ENCODE peak calls at places on chromosomes 4 and X, in six cellular contexts. One of them, this sample, is unnamed.

GRCh38 chr4:150722908-150723362 is 141.0 kb downstream of the MAB21L2 start:
- DNase-seq in IMR-90: no peak
- DNase-seq in trophoblast cell: no peak
- DNase-seq in neuronal stem cell: no peak
- DNase-seq in mesenchymal stem cell: peak; percentile 16
- DNase-seq in H9: peak; percentile 38
- DNase-seq in this sample: no peak

GRCh38 chr4:79317711-79318110 is 8.2 kb downstream of the NAA11 start:
- DNase-seq in H9: no peak
- DNase-seq in trophoblast cell: no peak
- DNase-seq in neuronal stem cell: no peak
- DNase-seq in IMR-90: no peak
- DNase-seq in mesenchymal stem cell: no peak
- DNase-seq in this sample: no peak

GRCh38 chrX:122094611-122095010 is 1047.2 kb downstream of the GLUD2 start:
- DNase-seq in IMR-90: no peak
- DNase-seq in neuronal stem cell: no peak
- DNase-seq in mesenchymal stem cell: no peak
- DNase-seq in H9: no peak
- DNase-seq in trophoblast cell: no peak
- DNase-seq in this sample: no peak

GRCh38 chr4:27684501-27685077 is 823.9 kb downstream of the STIM2 start:
- DNase-seq in mesenchymal stem cell: peak; percentile 50
- DNase-seq in H9: peak; percentile 62
- DNase-seq in neuronal stem cell: peak; percentile 56
- DNase-seq in trophoblast cell: peak; percentile 35
- DNase-seq in IMR-90: peak; percentile 42
- DNase-seq in this sample: peak; percentile 72

GRCh38 chrX:111411591-111412371 is at the start of gene DCX:
- DNase-seq in IMR-90: no peak
- DNase-seq in H9: peak; percentile 40
- DNase-seq in neuronal stem cell: no peak
- DNase-seq in mesenchymal stem cell: no peak
- DNase-seq in trophoblast cell: no peak
- DNase-seq in this sample: no peak

GRCh38 chr4:119729815-119730643 is 101.4 kb upstream of the PDE5A start:
- DNase-seq in IMR-90: peak; percentile 98
- DNase-seq in H9: no peak
- DNase-seq in neuronal stem cell: no peak
- DNase-seq in mesenchymal stem cell: peak; percentile 90
- DNase-seq in trophoblast cell: peak; percentile 83
- DNase-seq in this sample: no peak

GRCh38 chr4:6470502-6471302 is 1.7 kb downstream of the PPP2R2C start:
- DNase-seq in trophoblast cell: no peak
- DNase-seq in mesenchymal stem cell: peak; percentile 13
- DNase-seq in neuronal stem cell: no peak
- DNase-seq in IMR-90: peak; percentile 7
- DNase-seq in H9: peak; percentile 44
- DNase-seq in this sample: no peak

GRCh38 chr4:80619070-80619674 is 283.6 kb downstream of the CFAP299 start:
- DNase-seq in neuronal stem cell: no peak
- DNase-seq in H9: no peak
- DNase-seq in trophoblast cell: no peak
- DNase-seq in mesenchymal stem cell: no peak
- DNase-seq in IMR-90: no peak
- DNase-seq in this sample: no peak

GRCh38 chrX:71532078-71532752 is 689 bp upstream of the OGT start:
- DNase-seq in neuronal stem cell: no peak
- DNase-seq in trophoblast cell: peak; percentile 41
- DNase-seq in H9: no peak
- DNase-seq in IMR-90: peak; percentile 66
- DNase-seq in mesenchymal stem cell: peak; percentile 83
- DNase-seq in this sample: no peak

GRCh38 chr4:93384211-93384610 is 444.3 kb upstream of the ATOH1 start:
- DNase-seq in trophoblast cell: no peak
- DNase-seq in mesenchymal stem cell: peak; percentile 5
- DNase-seq in neuronal stem cell: no peak
- DNase-seq in H9: no peak
- DNase-seq in IMR-90: peak; percentile 67
- DNase-seq in this sample: no peak

GRCh38 chr4:151012836-151013235 is 2.2 kb downstream of the LRBA start:
- DNase-seq in H9: no peak
- DNase-seq in mesenchymal stem cell: no peak
- DNase-seq in trophoblast cell: peak; percentile 27
- DNase-seq in IMR-90: no peak
- DNase-seq in neuronal stem cell: no peak
- DNase-seq in this sample: no peak

GRCh38 chr4:95867919-95868318 is 28.0 kb downstream of the PDHA2 start:
- DNase-seq in neuronal stem cell: no peak
- DNase-seq in trophoblast cell: no peak
- DNase-seq in mesenchymal stem cell: peak; percentile 26
- DNase-seq in IMR-90: no peak
- DNase-seq in H9: no peak
- DNase-seq in this sample: no peak

DNA sequence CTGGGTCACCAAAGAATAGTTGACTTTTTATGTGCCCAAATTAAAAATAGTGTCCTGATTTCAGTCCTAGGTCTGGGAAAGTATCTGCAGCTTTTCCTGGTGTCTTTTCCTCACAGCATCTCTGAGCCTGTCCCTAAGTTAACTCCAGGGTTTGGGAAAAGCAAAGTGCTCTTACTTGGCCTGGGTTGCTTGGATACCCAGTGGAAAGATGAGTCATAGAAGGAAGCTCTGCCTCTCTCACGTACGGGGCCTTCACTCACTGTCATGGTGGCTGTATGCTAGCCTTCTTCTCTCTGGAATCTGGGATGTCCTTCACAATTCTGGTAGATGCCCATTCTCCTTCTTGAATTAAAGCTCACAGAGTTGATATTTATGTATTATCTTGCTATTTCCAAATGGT is 607.3 kb downstream of the ANKRD50 start:
- DNase-seq in neuronal stem cell: no peak
- DNase-seq in mesenchymal stem cell: peak; percentile 85
- DNase-seq in H9: no peak
- DNase-seq in IMR-90: peak; percentile 22
- DNase-seq in trophoblast cell: no peak
- DNase-seq in this sample: no peak
- H4K91ac ChIP-seq in neuronal stem cell: no peak overlapping the region
- H4K91ac ChIP-seq in mesenchymal stem cell: no peak overlapping the region
- H4K91ac ChIP-seq in H9: no peak overlapping the region
- H4K91ac ChIP-seq in IMR-90: no peak overlapping the region
- H4K91ac ChIP-seq in trophoblast cell: no peak overlapping the region
- H4K91ac ChIP-seq in this sample: no peak overlapping the region

DNA sequence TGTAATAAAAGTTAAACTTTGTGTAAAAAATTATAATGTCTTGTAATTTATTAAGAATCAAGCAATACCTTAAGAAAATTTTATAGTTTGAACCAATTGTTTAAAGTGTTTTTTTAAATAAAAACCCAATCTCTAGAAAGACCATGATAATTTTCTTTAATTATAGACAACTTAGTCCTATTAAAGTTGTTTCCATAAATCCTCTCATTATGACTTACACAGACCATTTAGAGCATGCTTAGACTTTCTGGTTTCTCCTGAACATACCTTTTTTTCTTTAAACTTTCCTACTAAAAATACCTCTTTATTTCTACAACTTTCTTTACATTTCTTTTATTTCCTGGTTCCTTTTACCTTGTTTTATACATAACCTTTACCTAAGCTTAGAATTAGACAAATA is 837.4 kb downstream of the PCDH19 start:
- DNase-seq in H9: no peak
- DNase-seq in IMR-90: no peak
- DNase-seq in mesenchymal stem cell: no peak
- DNase-seq in neuronal stem cell: no peak
- DNase-seq in trophoblast cell: no peak
- DNase-seq in this sample: no peak
- H4K91ac ChIP-seq in H9: no peak overlapping the region
- H4K91ac ChIP-seq in IMR-90: no peak overlapping the region
- H4K91ac ChIP-seq in mesenchymal stem cell: no peak overlapping the region
- H4K91ac ChIP-seq in neuronal stem cell: no peak overlapping the region
- H4K91ac ChIP-seq in trophoblast cell: no peak overlapping the region
- H4K91ac ChIP-seq in this sample: no peak overlapping the region

GRCh38 chrX:132444936-132445335 is 43.9 kb downstream of the MBNL3 start:
- DNase-seq in trophoblast cell: no peak
- DNase-seq in H9: no peak
- DNase-seq in mesenchymal stem cell: no peak
- DNase-seq in neuronal stem cell: no peak
- DNase-seq in IMR-90: no peak
- DNase-seq in this sample: no peak
- H4K91ac ChIP-seq in trophoblast cell: no peak overlapping the region
- H4K91ac ChIP-seq in H9: no peak overlapping the region
- H4K91ac ChIP-seq in mesenchymal stem cell: no peak overlapping the region
- H4K91ac ChIP-seq in neuronal stem cell: no peak overlapping the region
- H4K91ac ChIP-seq in IMR-90: no peak overlapping the region
- H4K91ac ChIP-seq in this sample: no peak overlapping the region

GRCh38 chr4:40688446-40689095 is 58.9 kb upstream of the RBM47 start:
- DNase-seq in H9: no peak
- DNase-seq in IMR-90: no peak
- DNase-seq in trophoblast cell: no peak
- DNase-seq in mesenchymal stem cell: no peak
- DNase-seq in neuronal stem cell: no peak
- DNase-seq in this sample: no peak
- H4K91ac ChIP-seq in H9: no peak overlapping the region
- H4K91ac ChIP-seq in IMR-90: no peak overlapping the region
- H4K91ac ChIP-seq in trophoblast cell: no peak overlapping the region
- H4K91ac ChIP-seq in mesenchymal stem cell: no peak overlapping the region
- H4K91ac ChIP-seq in neuronal stem cell: no peak overlapping the region
- H4K91ac ChIP-seq in this sample: no peak overlapping the region

DNA sequence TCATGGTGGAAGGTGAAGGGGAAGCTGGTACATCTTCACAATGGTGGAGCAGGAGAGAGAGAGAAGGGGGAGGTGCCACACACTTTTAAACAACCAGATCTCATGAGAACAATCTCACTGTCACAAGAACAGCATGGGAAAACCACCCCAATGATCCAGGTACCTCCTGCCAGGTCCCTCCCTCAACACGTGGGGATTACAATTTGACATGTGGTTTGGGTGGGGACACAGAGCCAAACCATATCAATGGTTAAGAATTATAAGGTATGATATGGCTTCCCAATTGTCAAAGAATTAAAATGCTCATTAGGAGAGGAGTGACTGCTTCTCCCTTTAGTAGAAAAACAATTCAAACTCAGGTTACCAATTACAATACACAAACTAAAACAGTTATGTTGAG is 143.3 kb downstream of the PDLIM5 start:
- DNase-seq in trophoblast cell: no peak
- DNase-seq in neuronal stem cell: no peak
- DNase-seq in H9: no peak
- DNase-seq in IMR-90: no peak
- DNase-seq in mesenchymal stem cell: no peak
- DNase-seq in this sample: no peak
- H4K91ac ChIP-seq in trophoblast cell: no peak overlapping the region
- H4K91ac ChIP-seq in neuronal stem cell: no peak overlapping the region
- H4K91ac ChIP-seq in H9: no peak overlapping the region
- H4K91ac ChIP-seq in IMR-90: no peak overlapping the region
- H4K91ac ChIP-seq in mesenchymal stem cell: no peak overlapping the region
- H4K91ac ChIP-seq in this sample: no peak overlapping the region

GRCh38 chrX:142036111-142036510 is 132.4 kb downstream of the MAGEC1 start:
- DNase-seq in IMR-90: peak; percentile 0
- DNase-seq in mesenchymal stem cell: no peak
- DNase-seq in trophoblast cell: no peak
- DNase-seq in H9: no peak
- DNase-seq in neuronal stem cell: no peak
- DNase-seq in this sample: no peak
- H4K91ac ChIP-seq in IMR-90: no peak overlapping the region
- H4K91ac ChIP-seq in mesenchymal stem cell: no peak overlapping the region
- H4K91ac ChIP-seq in trophoblast cell: no peak overlapping the region
- H4K91ac ChIP-seq in H9: no peak overlapping the region
- H4K91ac ChIP-seq in neuronal stem cell: no peak overlapping the region
- H4K91ac ChIP-seq in this sample: no peak overlapping the region

GRCh38 chr4:84158670-84159069 is 340.4 kb downstream of the NKX6-1 start:
- DNase-seq in IMR-90: no peak
- DNase-seq in H9: no peak
- DNase-seq in neuronal stem cell: no peak
- DNase-seq in mesenchymal stem cell: no peak
- DNase-seq in trophoblast cell: no peak
- DNase-seq in this sample: no peak
- H4K91ac ChIP-seq in IMR-90: no peak overlapping the region
- H4K91ac ChIP-seq in H9: no peak overlapping the region
- H4K91ac ChIP-seq in neuronal stem cell: no peak overlapping the region
- H4K91ac ChIP-seq in mesenchymal stem cell: no peak overlapping the region
- H4K91ac ChIP-seq in trophoblast cell: no peak overlapping the region
- H4K91ac ChIP-seq in this sample: no peak overlapping the region

GRCh38 chr4:3317656-3318211 is 24.9 kb downstream of the RGS12 start:
- DNase-seq in IMR-90: no peak
- DNase-seq in trophoblast cell: no peak
- DNase-seq in H9: peak; percentile 30
- DNase-seq in mesenchymal stem cell: no peak
- DNase-seq in neuronal stem cell: no peak
- DNase-seq in this sample: no peak
- H4K91ac ChIP-seq in IMR-90: no peak overlapping the region
- H4K91ac ChIP-seq in trophoblast cell: no peak overlapping the region
- H4K91ac ChIP-seq in H9: no peak overlapping the region
- H4K91ac ChIP-seq in mesenchymal stem cell: no peak overlapping the region
- H4K91ac ChIP-seq in neuronal stem cell: no peak overlapping the region
- H4K91ac ChIP-seq in this sample: no peak overlapping the region

GRCh38 chr4:177147668-177148067 is 162.0 kb upstream of the NEIL3 start:
- DNase-seq in trophoblast cell: no peak
- DNase-seq in mesenchymal stem cell: no peak
- DNase-seq in IMR-90: no peak
- DNase-seq in neuronal stem cell: no peak
- DNase-seq in H9: no peak
- DNase-seq in this sample: no peak
- H4K91ac ChIP-seq in trophoblast cell: no peak overlapping the region
- H4K91ac ChIP-seq in mesenchymal stem cell: no peak overlapping the region
- H4K91ac ChIP-seq in IMR-90: no peak overlapping the region
- H4K91ac ChIP-seq in neuronal stem cell: no peak overlapping the region
- H4K91ac ChIP-seq in H9: no peak overlapping the region
- H4K91ac ChIP-seq in this sample: no peak overlapping the region